ENCODE peak calls at places on chromosomes 12 and 14, in five cellular contexts. M is cardiac fibroblast; L is KBM-7; H is astrocyte; W is activated gamma-delta T cell treated with anti-CD3 and anti-CD28 coated beads, Interleukin-2, amount 50 U/mL, for 16 hours. S is an unnamed sample.

GRCh38 chr12:588658-589057 is 74.6 kb downstream of the NINJ2 start:
- DNase-seq in M (no peak), L (no peak), H (no peak), W (no peak), S (no peak)

GRCh38 chr12:87120440-87120839 is 864.2 kb upstream of the MGAT4C start:
- DNase-seq in M (no peak), L (no peak), H (no peak), W (no peak), S (no peak)

GRCh38 chr14:100872641-100873071 is 30.9 kb downstream of the RTL1 start:
- DNase-seq in M (peak), L (no peak), H (peak), W (no peak), S (no peak)

GRCh38 chr14:77007975-77008421 is 20.5 kb downstream of the IRF2BPL start:
- DNase-seq in M (no peak), L (no peak), H (no peak), W (no peak), S (no peak)

GRCh38 chr12:49017764-49018281 is 753 bp downstream of the PRKAG1 start:
- DNase-seq in M (peak), L (peak), H (peak), W (no peak), S (no peak)

GRCh38 chr14:67538501-67538900 is 5.4 kb downstream of the PLEKHH1 start:
- DNase-seq in M (no peak), L (no peak), H (no peak), W (no peak), S (no peak)

GRCh38 chr12:70724444-70724843 is 87.2 kb upstream of the PTPRB start:
- DNase-seq in M (peak), L (no peak), H (no peak), W (no peak), S (no peak)

GRCh38 chr12:104734541-104735075 is 223.5 kb downstream of the SLC41A2 start:
- DNase-seq in M (no peak), L (no peak), H (no peak), W (no peak), S (no peak)

GRCh38 chr12:30753233-30753632 is 1.5 kb downstream of the CAPRIN2 start:
- DNase-seq in M (peak), L (peak), H (peak), W (no peak), S (no peak)

GRCh38 chr12:119869720-119870119 is 7.4 kb downstream of the CIT start:
- DNase-seq in M (peak), L (no peak), H (peak), W (no peak), S (no peak)

GRCh38 chr12:4987076-4987775 is 56.5 kb upstream of the KCNA5 start:
- DNase-seq in M (no peak), L (no peak), H (peak), W (no peak), S (no peak)